ENCODE peak calls at places on chromosomes 6 and 20, in six cellular contexts. F, A, E, L, P and I are unnamed samples.

GRCh38 chr20:14491436-14491835 is 154.0 kb upstream of the FLRT3 start:
- DNase-seq in F (no peak), E (no peak), L (no peak), A (no peak), P (no peak), I (no peak)

GRCh38 chr6:138988469-138988834 is 399 bp upstream of the REPS1 start:
- DNase-seq in P (no peak), E (peak; percentile 65), L (peak; percentile 4), F (no peak), A (no peak), I (no peak)

GRCh38 chr6:53917464-53917842 is 122.6 kb downstream of the LRRC1 start:
- DNase-seq in P (no peak), F (no peak), A (no peak), E (no peak), L (no peak), I (no peak)

GRCh38 chr6:26428206-26428605 is 12.1 kb upstream of the BTN3A3 start:
- DNase-seq in A (no peak), F (no peak), P (no peak), L (no peak), E (peak; percentile 93), I (no peak)

GRCh38 chr20:38725458-38725958 is 1.2 kb downstream of the SLC32A1 start:
- DNase-seq in A (no peak), P (no peak), E (no peak), F (no peak), L (no peak), I (no peak)

GRCh38 chr6:108697646-108698161 is 137.0 kb downstream of the FOXO3 start:
- DNase-seq in L (no peak), P (no peak), A (no peak), F (no peak), E (no peak), I (no peak)

GRCh38 chr20:31923388-31924271 is 28.2 kb downstream of the PDRG1 start:
- DNase-seq in F (no peak), L (no peak), A (no peak), E (no peak), P (no peak), I (no peak)

GRCh38 chr6:118372413-118372812 is 175.7 kb upstream of the PLN start:
- DNase-seq in P (no peak), A (no peak), L (peak; percentile 62), F (no peak), E (no peak), I (peak; percentile 50)

GRCh38 chr6:96792791-96793190 is 44.5 kb downstream of the GPR63 start:
- DNase-seq in A (no peak), E (no peak), L (no peak), P (no peak), F (no peak), I (no peak)

GRCh38 chr6:31128093-31128676 is 7.9 kb upstream of the CDSN start:
- DNase-seq in P (no peak), F (peak; percentile 57), E (peak; percentile 85), A (peak; percentile 79), L (peak; percentile 24), I (peak; percentile 45)

GRCh38 chr6:68895929-68896328 is 260.8 kb downstream of the ADGRB3 start:
- DNase-seq in A (no peak), E (no peak), P (no peak), F (no peak), L (no peak), I (no peak)

GRCh38 chr20:61521680-61522420 is 269.8 kb downstream of the CDH4 start:
- DNase-seq in P (no peak), F (no peak), E (no peak), A (no peak), L (peak; percentile 42), I (peak; percentile 62)

GRCh38 chr6:160933256-160933655 is 58.3 kb upstream of the MAP3K4 start:
- DNase-seq in P (no peak), F (no peak), A (peak; percentile 57), L (no peak), E (peak; percentile 26), I (no peak)

GRCh38 chr6:37239511-37239910 is 18.1 kb upstream of the TBC1D22B start:
- DNase-seq in A (no peak), F (no peak), E (no peak), L (peak; percentile 66), P (no peak), I (no peak)

GRCh38 chr6:107822154-107823046 is 1.7 kb downstream of the SCML4 start:
- DNase-seq in P (no peak), L (no peak), A (no peak), F (no peak), E (no peak), I (no peak)

GRCh38 chr6:21132856-21133610 is 460.5 kb upstream of the SOX4 start:
- DNase-seq in P (no peak), E (no peak), L (no peak), F (no peak), A (no peak), I (peak; percentile 15)

GRCh38 chr20:17878069-17878911 is 90.3 kb downstream of the SNX5 start:
- DNase-seq in E (no peak), L (no peak), A (no peak), F (no peak), P (no peak), I (no peak)

GRCh38 chr20:35000311-35000921 is 44.7 kb downstream of the MYH7B start:
- DNase-seq in E (no peak), F (no peak), P (no peak), L (no peak), A (no peak), I (no peak)

GRCh38 chr6:165676435-165677068 is 13.5 kb upstream of the PDE10A start:
- DNase-seq in L (peak; percentile 20), E (peak; percentile 60), P (no peak), F (no peak), A (peak; percentile 53), I (peak; percentile 37)

GRCh38 chr6:7730852-7731251 is 5.0 kb downstream of the BMP6 start:
- DNase-seq in F (no peak), E (peak; percentile 83), L (peak; percentile 90), A (no peak), P (no peak), I (peak; percentile 92)

GRCh38 chr6:78511019-78511418 is 356.3 kb upstream of the IRAK1BP1 start:
- DNase-seq in P (no peak), F (no peak), E (no peak), A (no peak), L (no peak), I (no peak)

GRCh38 chr6:36504982-36505381 is 42.3 kb downstream of the STK38 start:
- DNase-seq in P (no peak), E (no peak), F (no peak), A (no peak), L (peak; percentile 29), I (no peak)

GRCh38 chr6:53461041-53461656 is 83.8 kb downstream of the GCLC start:
- DNase-seq in F (no peak), A (no peak), E (peak; percentile 70), P (no peak), L (no peak), I (no peak)

GRCh38 chr6:28257042-28257441 is 2.1 kb upstream of the NKAPL start:
- DNase-seq in E (no peak), F (no peak), A (no peak), P (no peak), L (no peak), I (no peak)

GRCh38 chr6:41966961-41967311 is 25.3 kb upstream of the CCND3 start:
- DNase-seq in F (peak; percentile 35), L (peak; percentile 58), P (no peak), E (peak; percentile 62), A (peak; percentile 58), I (peak; percentile 55)

GRCh38 chr6:169812257-169812644 is 60.8 kb downstream of the ERMARD start:
- DNase-seq in E (no peak), L (no peak), A (no peak), P (no peak), F (no peak), I (no peak)

GRCh38 chr6:169820358-169820757 is 68.9 kb downstream of the ERMARD start:
- DNase-seq in L (no peak), F (no peak), P (no peak), A (peak; percentile 24), E (no peak), I (no peak)

GRCh38 chr6:169813969-169814368 is 62.5 kb downstream of the ERMARD start:
- DNase-seq in F (no peak), E (no peak), L (no peak), A (no peak), P (no peak), I (no peak)

GRCh38 chr6:169816975-169817374 is 65.6 kb downstream of the ERMARD start:
- DNase-seq in F (no peak), E (no peak), A (no peak), P (no peak), L (no peak), I (no peak)

GRCh38 chr6:169816054-169816453 is 64.6 kb downstream of the ERMARD start:
- DNase-seq in L (no peak), E (no peak), F (no peak), A (no peak), P (no peak), I (no peak)
- H4K91ac ChIP-seq in L (no peak overlapping the region), E (no peak overlapping the region), F (no peak overlapping the region), A (no peak overlapping the region), P (no peak overlapping the region), I (no peak overlapping the region)

GRCh38 chr6:4645713-4646356 is 130.4 kb upstream of the CDYL start:
- DNase-seq in L (no peak), P (no peak), F (no peak), A (no peak), E (no peak), I (no peak)

GRCh38 chr6:4649728-4650127 is 126.5 kb upstream of the CDYL start:
- DNase-seq in A (no peak), F (no peak), P (no peak), L (peak; percentile 54), E (peak; percentile 23), I (peak; percentile 26)

GRCh38 chr6:4651831-4652467 is 124.3 kb upstream of the CDYL start:
- DNase-seq in F (no peak), E (no peak), L (no peak), P (no peak), A (no peak), I (no peak)

GRCh38 chr6:4644962-4645361 is 131.2 kb upstream of the CDYL start:
- DNase-seq in E (peak; percentile 79), P (no peak), F (no peak), L (peak; percentile 20), A (no peak), I (no peak)

GRCh38 chr6:4647414-4648365 is 128.5 kb upstream of the CDYL start:
- DNase-seq in P (peak; percentile 60), F (peak; percentile 67), A (peak; percentile 88), E (peak; percentile 82), L (peak; percentile 84), I (peak; percentile 84)
- H3K18ac ChIP-seq in P (peak overlapping the region; percentile 96), F (peak overlapping the region; percentile 69), A (no peak overlapping the region), E (peak overlapping the region; percentile 40), L (peak overlapping the region; percentile 95), I (peak overlapping the region; percentile 96)

DNA sequence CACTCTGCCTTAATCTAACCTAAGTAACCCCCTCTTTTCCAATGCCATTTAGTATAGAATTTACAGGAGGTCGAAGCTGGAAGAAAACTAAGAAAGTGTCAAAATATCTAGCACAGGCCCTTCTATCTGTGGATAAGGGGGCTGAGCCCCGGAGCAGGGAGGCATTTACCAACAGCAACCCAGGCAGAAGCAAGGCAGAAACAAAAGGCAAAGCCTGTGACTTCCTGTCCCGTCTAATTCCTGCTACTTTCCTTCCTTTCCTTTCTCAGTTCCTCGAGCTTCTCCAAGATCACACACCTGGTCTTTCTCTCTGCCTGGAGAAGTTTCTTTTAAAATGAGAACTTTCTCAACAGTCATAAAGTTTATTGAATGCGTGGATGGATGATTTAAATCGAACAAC is 146.0 kb downstream of the FOXA2 start:
- DNase-seq in E (no peak), A (no peak), F (no peak), L (no peak), P (no peak), I (no peak)
- H4K91ac ChIP-seq in E (no peak overlapping the region), A (no peak overlapping the region), F (no peak overlapping the region), L (no peak overlapping the region), P (no peak overlapping the region), I (no peak overlapping the region)

GRCh38 chr6:142944126-142945066 is 580 bp downstream of the HIVEP2 start:
- DNase-seq in E (peak; percentile 72), L (peak; percentile 90), P (no peak), F (peak; percentile 66), A (peak; percentile 73), I (peak; percentile 97)
- H3K18ac ChIP-seq in E (peak overlapping the region; percentile 81), L (peak overlapping the region; percentile 90), P (peak overlapping the region; percentile 85), F (peak overlapping the region; percentile 97), A (peak overlapping the region; percentile 95), I (peak overlapping the region; percentile 96)